ENCODE peak calls at places on chromosome 1, in five cellular contexts. C, A, H, S and X are unnamed samples.
A peak's percentile ranks its signal among the peaks of the same experiment; 100 is the strongest.

GRCh38 chr1:177384461-177384860 is 213.7 kb downstream of the BRINP2 start:
- DNase-seq in S (no peak), A (no peak), C (no peak), H (no peak), X (no peak)

GRCh38 chr1:118862755-118863154 is 125.4 kb downstream of the TBX15 start:
- DNase-seq in C (no peak), S (no peak), H (no peak), A (no peak), X (no peak)

GRCh38 chr1:27009601-27010197 is 3.0 kb downstream of the TENT5B start:
- DNase-seq in C (no peak), A (peak; percentile 51), S (no peak), H (no peak), X (no peak)

GRCh38 chr1:44733784-44734183 is 2.8 kb upstream of the RNU5D-1 start:
- DNase-seq in A (no peak), S (no peak), C (no peak), H (no peak), X (no peak)

GRCh38 chr1:201774224-201774982 is 54.6 kb upstream of the IPO9 start:
- DNase-seq in H (no peak), C (no peak), A (no peak), S (no peak), X (no peak)

GRCh38 chr1:151494741-151495281 is 16.4 kb upstream of the CGN start:
- DNase-seq in S (no peak), C (no peak), A (no peak), H (no peak), X (no peak)

GRCh38 chr1:193283026-193283425 is 96.6 kb upstream of the B3GALT2 start:
- DNase-seq in A (no peak), C (no peak), S (no peak), H (no peak), X (no peak)

GRCh38 chr1:175857756-175858155 is 114.4 kb upstream of the TNR start:
- DNase-seq in C (no peak), S (no peak), A (no peak), H (no peak), X (no peak)

GRCh38 chr1:37064059-37064458 is 29.7 kb upstream of the GRIK3 start:
- DNase-seq in C (no peak), S (no peak), H (no peak), A (no peak), X (no peak)

GRCh38 chr1:37070126-37070525 is 35.8 kb upstream of the GRIK3 start:
- DNase-seq in A (no peak), S (no peak), C (no peak), H (no peak), X (no peak)

GRCh38 chr1:84698718-84699117 is 8.5 kb upstream of the SSX2IP start:
- DNase-seq in S (no peak), C (no peak), A (no peak), H (no peak), X (no peak)

GRCh38 chr1:167517535-167518330 is 596 bp downstream of the CD247 start:
- DNase-seq in S (no peak), H (no peak), A (no peak), C (no peak), X (no peak)

GRCh38 chr1:92691937-92692336 is 93.0 kb downstream of the EVI5 start:
- DNase-seq in H (no peak), S (no peak), A (no peak), C (no peak), X (no peak)

GRCh38 chr1:29698626-29699025 is 462.3 kb downstream of the PTPRU start:
- DNase-seq in H (no peak), A (no peak), S (no peak), C (no peak), X (no peak)

GRCh38 chr1:170593173-170593572 is 61.2 kb downstream of the GORAB start:
- DNase-seq in C (no peak), A (no peak), S (no peak), H (no peak), X (no peak)

GRCh38 chr1:221911714-221912113 is 169.8 kb upstream of the DUSP10 start:
- DNase-seq in C (no peak), H (no peak), S (no peak), A (no peak), X (no peak)

GRCh38 chr1:184827600-184828368 is 73.1 kb upstream of the EDEM3 start:
- DNase-seq in A (no peak), H (no peak), S (no peak), C (no peak), X (no peak)

GRCh38 chr1:227429447-227430359 is 111.4 kb upstream of the CDC42BPA start:
- DNase-seq in A (peak; percentile 63), S (no peak), H (no peak), C (no peak), X (no peak)

GRCh38 chr1:107058245-107059032 is 2.0 kb downstream of the PRMT6 start:
- DNase-seq in C (no peak), S (no peak), A (no peak), H (no peak), X (no peak)

GRCh38 chr1:113975211-113975895 is 3.9 kb upstream of the OLFML3 start:
- DNase-seq in C (no peak), H (no peak), A (no peak), S (no peak), X (no peak)